ENCODE peak calls at places on chromosome 19, in eight cellular contexts. One of them, this sample, is unnamed. For H3K4me1, the result is how much of the 10 kb centered on the place peaks cover.

GRCh38 chr19:24072720-24073119 is 14.3 kb upstream of the ZNF254 start:
- ATAC-seq in K562: no peak
- ATAC-seq in Panc1: no peak
- ATAC-seq in GM23338: no peak
- ATAC-seq in GM12878: no peak
- ATAC-seq in HepG2: no peak
- ATAC-seq in HCT116: no peak
- ATAC-seq in upper lobe of left lung: no peak
- ATAC-seq in this sample: no peak

GRCh38 chr19:7242601-7243258 is 51.5 kb downstream of the INSR start:
- ATAC-seq in Panc1: no peak
- ATAC-seq in HCT116: no peak
- ATAC-seq in K562: no peak
- ATAC-seq in GM23338: no peak
- ATAC-seq in GM12878: peak
- ATAC-seq in HepG2: no peak
- ATAC-seq in upper lobe of left lung: peak
- ATAC-seq in this sample: peak

GRCh38 chr19:38656171-38656981 is 8.9 kb downstream of the ACTN4 start:
- ATAC-seq in upper lobe of left lung: peak
- ATAC-seq in HCT116: peak
- ATAC-seq in GM23338: no peak
- ATAC-seq in HepG2: peak
- ATAC-seq in Panc1: no peak
- ATAC-seq in K562: no peak
- ATAC-seq in GM12878: peak
- ATAC-seq in this sample: peak

GRCh38 chr19:33054623-33055022 is 10.1 kb downstream of the RHPN2 start:
- ATAC-seq in GM12878: no peak
- ATAC-seq in upper lobe of left lung: no peak
- ATAC-seq in HepG2: no peak
- ATAC-seq in Panc1: peak
- ATAC-seq in GM23338: no peak
- ATAC-seq in K562: no peak
- ATAC-seq in HCT116: peak
- ATAC-seq in this sample: no peak

GRCh38 chr19:45717983-45718650 is 12.6 kb downstream of the FBXO46 start:
- ATAC-seq in Panc1: peak
- ATAC-seq in HepG2: peak
- ATAC-seq in K562: peak
- ATAC-seq in GM12878: peak
- ATAC-seq in GM23338: peak
- ATAC-seq in upper lobe of left lung: no peak
- ATAC-seq in HCT116: no peak
- ATAC-seq in this sample: no peak

GRCh38 chr19:6216236-6216995 is 63.4 kb downstream of the MLLT1 start:
- ATAC-seq in HepG2: no peak
- ATAC-seq in HCT116: no peak
- ATAC-seq in GM23338: peak
- ATAC-seq in K562: no peak
- ATAC-seq in upper lobe of left lung: no peak
- ATAC-seq in GM12878: no peak
- ATAC-seq in Panc1: no peak
- ATAC-seq in this sample: no peak

GRCh38 chr19:5271145-5271544 is 69.5 kb downstream of the PTPRS start:
- ATAC-seq in K562: peak
- ATAC-seq in GM23338: peak
- ATAC-seq in HepG2: no peak
- ATAC-seq in HCT116: peak
- ATAC-seq in Panc1: peak
- ATAC-seq in GM12878: peak
- ATAC-seq in upper lobe of left lung: no peak
- ATAC-seq in this sample: no peak

GRCh38 chr19:3420244-3420755 is 53.9 kb downstream of the NFIC start:
- ATAC-seq in GM12878: no peak
- ATAC-seq in HepG2: no peak
- ATAC-seq in K562: no peak
- ATAC-seq in Panc1: no peak
- ATAC-seq in upper lobe of left lung: no peak
- ATAC-seq in HCT116: no peak
- ATAC-seq in GM23338: no peak
- ATAC-seq in this sample: no peak

GRCh38 chr19:8089664-8090601 is 37.4 kb downstream of the CCL25 start:
- ATAC-seq in upper lobe of left lung: peak
- ATAC-seq in GM12878: no peak
- ATAC-seq in GM23338: no peak
- ATAC-seq in Panc1: peak
- ATAC-seq in K562: no peak
- ATAC-seq in HCT116: no peak
- ATAC-seq in HepG2: no peak
- ATAC-seq in this sample: no peak

GRCh38 chr19:39197808-39198207 is 1.0 kb downstream of the NCCRP1 start:
- ATAC-seq in Panc1: no peak
- ATAC-seq in upper lobe of left lung: no peak
- ATAC-seq in HepG2: no peak
- ATAC-seq in HCT116: no peak
- ATAC-seq in K562: no peak
- ATAC-seq in GM23338: no peak
- ATAC-seq in GM12878: no peak
- ATAC-seq in this sample: no peak

GRCh38 chr19:52585101-52585500 is 15.0 kb downstream of the ZNF701 start:
- ATAC-seq in HepG2: no peak
- ATAC-seq in HCT116: no peak
- ATAC-seq in GM12878: no peak
- ATAC-seq in GM23338: peak
- ATAC-seq in K562: no peak
- ATAC-seq in upper lobe of left lung: peak
- ATAC-seq in Panc1: no peak
- ATAC-seq in this sample: no peak

GRCh38 chr19:33758541-33759013 is 38.1 kb upstream of the KCTD15 start:
- ATAC-seq in K562: no peak
- ATAC-seq in Panc1: peak
- ATAC-seq in GM12878: no peak
- ATAC-seq in GM23338: no peak
- ATAC-seq in HepG2: no peak
- ATAC-seq in upper lobe of left lung: peak
- ATAC-seq in HCT116: no peak
- ATAC-seq in this sample: peak

GRCh38 chr19:45882652-45883585 is 3.0 kb downstream of the IRF2BP1 start:
- ATAC-seq in GM12878: peak
- ATAC-seq in upper lobe of left lung: peak
- ATAC-seq in K562: peak
- ATAC-seq in GM23338: peak
- ATAC-seq in HCT116: peak
- ATAC-seq in Panc1: peak
- ATAC-seq in HepG2: peak
- ATAC-seq in this sample: no peak

GRCh38 chr19:20444202-20444885 is 121.2 kb downstream of the ZNF737 start:
- ATAC-seq in Panc1: no peak
- ATAC-seq in K562: no peak
- ATAC-seq in HCT116: no peak
- ATAC-seq in upper lobe of left lung: no peak
- ATAC-seq in GM23338: no peak
- ATAC-seq in GM12878: no peak
- ATAC-seq in HepG2: no peak
- ATAC-seq in this sample: no peak

GRCh38 chr19:54153731-54154326 is 5.7 kb downstream of the LENG1 start:
- ATAC-seq in HepG2: no peak
- ATAC-seq in HCT116: peak
- ATAC-seq in GM23338: no peak
- ATAC-seq in Panc1: peak
- ATAC-seq in K562: peak
- ATAC-seq in upper lobe of left lung: peak
- ATAC-seq in GM12878: no peak
- ATAC-seq in this sample: no peak

GRCh38 chr19:34263745-34264237 is 9.4 kb downstream of the GARRE1 start:
- ATAC-seq in Panc1: no peak
- ATAC-seq in GM12878: no peak
- ATAC-seq in HepG2: no peak
- ATAC-seq in HCT116: no peak
- ATAC-seq in K562: no peak
- ATAC-seq in upper lobe of left lung: no peak
- ATAC-seq in GM23338: no peak
- ATAC-seq in this sample: no peak

GRCh38 chr19:30718728-30719127 is 346.5 kb downstream of the ZNF536 start:
- ATAC-seq in K562: no peak
- ATAC-seq in GM23338: peak
- ATAC-seq in HCT116: no peak
- ATAC-seq in Panc1: no peak
- ATAC-seq in upper lobe of left lung: no peak
- ATAC-seq in HepG2: no peak
- ATAC-seq in GM12878: no peak
- ATAC-seq in this sample: no peak

DNA sequence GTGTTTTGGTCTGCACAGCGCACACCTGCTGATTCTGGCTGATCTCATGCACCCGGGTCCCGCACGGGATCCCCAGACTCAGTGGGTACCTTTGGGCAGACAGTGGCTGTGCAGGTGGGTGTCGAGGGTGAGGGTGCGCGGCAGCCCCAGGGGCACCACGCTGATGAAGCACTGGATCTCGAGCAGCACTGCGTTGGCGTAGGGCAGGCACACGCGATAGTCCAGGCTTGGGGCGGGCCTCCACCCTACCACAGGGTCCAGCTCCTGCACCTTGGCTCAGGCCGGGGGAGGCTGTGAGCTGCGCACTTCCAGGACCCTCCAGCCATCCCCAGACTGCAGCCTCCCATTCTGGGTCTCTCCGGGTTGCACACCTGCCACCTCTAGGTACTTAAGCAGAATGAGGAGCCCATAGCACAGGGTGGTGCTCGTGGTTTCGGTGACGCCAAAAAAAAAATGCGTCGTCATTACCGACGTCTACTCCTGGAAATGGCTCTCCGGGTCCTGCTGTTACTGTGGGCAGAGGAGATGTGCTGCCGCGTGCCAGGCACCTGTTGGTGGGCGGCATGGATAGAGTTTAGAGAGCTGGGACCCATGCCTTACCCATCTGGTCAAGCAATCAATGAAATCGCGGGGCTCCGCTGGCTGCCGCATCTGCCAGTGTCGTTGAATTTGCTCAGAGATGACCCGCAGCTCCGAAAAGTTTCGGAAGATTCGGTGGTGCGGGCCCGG is 10.5 kb downstream of the EGLN2 start:
- ATAC-seq in K562: no peak
- ATAC-seq in upper lobe of left lung: no peak
- ATAC-seq in HCT116: no peak
- ATAC-seq in Panc1: no peak
- ATAC-seq in GM12878: no peak
- ATAC-seq in HepG2: no peak
- ATAC-seq in GM23338: no peak
- ATAC-seq in this sample: no peak
- H3K4me1 ChIP-seq in K562: half or more
- H3K4me1 ChIP-seq in upper lobe of left lung: half or more
- H3K4me1 ChIP-seq in HCT116: under half
- H3K4me1 ChIP-seq in Panc1: under half
- H3K4me1 ChIP-seq in GM12878: under half
- H3K4me1 ChIP-seq in HepG2: under half
- H3K4me1 ChIP-seq in GM23338: under half
- H3K4me1 ChIP-seq in this sample: half or more

GRCh38 chr19:18933297-18933696 is 7.7 kb downstream of the HOMER3 start:
- ATAC-seq in K562: no peak
- ATAC-seq in HCT116: no peak
- ATAC-seq in Panc1: no peak
- ATAC-seq in GM12878: no peak
- ATAC-seq in GM23338: no peak
- ATAC-seq in upper lobe of left lung: no peak
- ATAC-seq in HepG2: no peak
- ATAC-seq in this sample: no peak

GRCh38 chr19:18928018-18928805 is 8.7 kb downstream of the DDX49 start:
- ATAC-seq in K562: no peak
- ATAC-seq in Panc1: no peak
- ATAC-seq in HepG2: peak
- ATAC-seq in HCT116: no peak
- ATAC-seq in GM23338: no peak
- ATAC-seq in upper lobe of left lung: no peak
- ATAC-seq in GM12878: no peak
- ATAC-seq in this sample: no peak

GRCh38 chr19:18929311-18929710 is 9.8 kb downstream of the DDX49 start:
- ATAC-seq in K562: no peak
- ATAC-seq in GM23338: no peak
- ATAC-seq in Panc1: no peak
- ATAC-seq in GM12878: no peak
- ATAC-seq in HepG2: no peak
- ATAC-seq in upper lobe of left lung: no peak
- ATAC-seq in HCT116: no peak
- ATAC-seq in this sample: no peak

GRCh38 chr19:18931316-18932162 is 9.5 kb downstream of the HOMER3 start:
- ATAC-seq in K562: no peak
- ATAC-seq in GM12878: no peak
- ATAC-seq in GM23338: no peak
- ATAC-seq in HCT116: no peak
- ATAC-seq in upper lobe of left lung: no peak
- ATAC-seq in Panc1: peak
- ATAC-seq in HepG2: peak
- ATAC-seq in this sample: no peak

DNA sequence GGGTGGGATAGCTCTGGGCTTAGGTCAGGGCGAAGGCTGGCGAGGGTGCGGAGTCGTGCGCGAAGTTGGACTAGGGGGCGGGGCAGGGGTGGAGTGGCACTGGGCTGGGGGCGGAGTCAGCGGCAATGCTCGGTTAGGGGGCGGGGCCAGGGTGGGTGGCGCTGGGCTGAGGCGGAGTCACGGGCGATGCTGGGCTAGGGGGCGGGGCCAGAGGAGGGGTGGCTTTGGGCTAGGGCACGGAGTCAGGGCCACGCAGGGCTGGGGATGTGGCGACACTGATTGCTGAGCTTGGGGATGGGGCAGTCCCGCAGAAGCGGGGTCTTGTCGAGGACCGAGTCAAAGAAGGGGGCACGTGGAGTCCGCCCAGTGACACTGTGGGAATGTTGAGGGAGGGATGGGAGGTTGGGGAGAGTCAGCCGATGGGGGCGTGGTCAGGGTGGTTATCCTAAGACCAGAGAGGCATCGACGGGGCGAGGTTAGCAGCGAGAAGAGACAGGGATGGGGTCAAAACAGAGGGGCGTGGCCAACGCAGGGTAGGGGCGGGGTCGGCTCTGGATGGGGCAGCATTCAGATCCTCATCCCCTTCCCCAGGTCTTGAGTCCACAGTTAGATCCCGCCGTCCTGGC is 8.7 kb downstream of the HOMER3 start:
- ATAC-seq in K562: peak
- ATAC-seq in Panc1: peak
- ATAC-seq in HCT116: peak
- ATAC-seq in GM23338: peak
- ATAC-seq in upper lobe of left lung: peak
- ATAC-seq in HepG2: peak
- ATAC-seq in GM12878: peak
- ATAC-seq in this sample: peak
- TF ChIP-seq POLR2AphosphoS5 in K562: no peak
- TF ChIP-seq POLR2AphosphoS5 in Panc1: no peak
- TF ChIP-seq POLR2AphosphoS5 in HCT116: peak
- TF ChIP-seq POLR2AphosphoS5 in GM23338: no peak
- TF ChIP-seq POLR2AphosphoS5 in upper lobe of left lung: no peak
- TF ChIP-seq POLR2AphosphoS5 in HepG2: no peak
- TF ChIP-seq POLR2AphosphoS5 in GM12878: no peak
- TF ChIP-seq POLR2AphosphoS5 in this sample: no peak

GRCh38 chr19:36150586-36150985 is 1.7 kb downstream of the COX7A1 start:
- ATAC-seq in upper lobe of left lung: no peak
- ATAC-seq in GM12878: no peak
- ATAC-seq in GM23338: no peak
- ATAC-seq in K562: no peak
- ATAC-seq in HCT116: no peak
- ATAC-seq in HepG2: no peak
- ATAC-seq in Panc1: no peak
- ATAC-seq in this sample: no peak
- H3K27ac ChIP-seq in upper lobe of left lung: peak
- H3K27ac ChIP-seq in GM12878: no peak
- H3K27ac ChIP-seq in GM23338: no peak
- H3K27ac ChIP-seq in K562: no peak
- H3K27ac ChIP-seq in HCT116: no peak
- H3K27ac ChIP-seq in HepG2: no peak
- H3K27ac ChIP-seq in Panc1: no peak
- H3K27ac ChIP-seq in this sample: peak

GRCh38 chr19:11194173-11194572 is 3.2 kb downstream of the KANK2 start:
- ATAC-seq in K562: no peak
- ATAC-seq in upper lobe of left lung: no peak
- ATAC-seq in GM23338: no peak
- ATAC-seq in Panc1: no peak
- ATAC-seq in HCT116: no peak
- ATAC-seq in GM12878: no peak
- ATAC-seq in HepG2: no peak
- ATAC-seq in this sample: no peak
- H3K4me1 ChIP-seq in K562: half or more
- H3K4me1 ChIP-seq in upper lobe of left lung: half or more
- H3K4me1 ChIP-seq in GM23338: under half
- H3K4me1 ChIP-seq in Panc1: under half
- H3K4me1 ChIP-seq in HCT116: under half
- H3K4me1 ChIP-seq in GM12878: under half
- H3K4me1 ChIP-seq in HepG2: under half
- H3K4me1 ChIP-seq in this sample: half or more